ENCODE peak calls at places on chromosomes 2 and 18, in seven cellular contexts. N, K, W, R, Z, J and B are unnamed samples.

GRCh38 chr2:131366643-131367042 is 2.7 kb upstream of the RAB6D start:
- DNase-seq in N (no peak), K (no peak), W (no peak), R (no peak), Z (no peak), J (no peak), B (no peak)

GRCh38 chr18:45165871-45166270 is 449.4 kb upstream of the SLC14A2 start:
- DNase-seq in N (no peak), K (no peak), W (no peak), R (no peak), Z (no peak), J (no peak), B (no peak)

GRCh38 chr2:189528617-189529016 is 52.0 kb downstream of the SLC40A1 start:
- DNase-seq in N (no peak), K (no peak), W (no peak), R (no peak), Z (no peak), J (no peak), B (no peak)

GRCh38 chr2:152594022-152594712 is 123.1 kb downstream of the PRPF40A start:
- DNase-seq in N (no peak), K (no peak), W (no peak), R (no peak), Z (peak), J (no peak), B (no peak)

GRCh38 chr18:75161629-75162028 is 47.3 kb downstream of the PTGR3 start:
- DNase-seq in N (no peak), K (no peak), W (peak), R (peak), Z (no peak), J (no peak), B (no peak)

GRCh38 chr2:96317584-96317997 is 7.5 kb upstream of the ITPRIPL1 start:
- DNase-seq in N (no peak), K (no peak), W (no peak), R (no peak), Z (no peak), J (no peak), B (no peak)

GRCh38 chr2:26184086-26184485 is 11.2 kb downstream of the GAREM2 start:
- DNase-seq in N (no peak), K (no peak), W (no peak), R (no peak), Z (no peak), J (no peak), B (no peak)

GRCh38 chr2:71833855-71834554 is 313.7 kb downstream of the CYP26B1 start:
- DNase-seq in N (no peak), K (no peak), W (no peak), R (no peak), Z (no peak), J (no peak), B (no peak)

GRCh38 chr18:61635901-61636528 is 256.8 kb downstream of the RNF152 start:
- DNase-seq in N (peak), K (no peak), W (peak), R (peak), Z (peak), J (no peak), B (peak)

GRCh38 chr2:13260401-13260800 is 543.7 kb downstream of the TRIB2 start:
- DNase-seq in N (no peak), K (no peak), W (no peak), R (no peak), Z (peak), J (no peak), B (peak)

GRCh38 chr2:178830451-178830850 is 23.2 kb upstream of the TTN start:
- DNase-seq in N (no peak), K (no peak), W (no peak), R (no peak), Z (no peak), J (no peak), B (no peak)

GRCh38 chr2:150646746-150647145 is 159.3 kb upstream of the RND3 start:
- DNase-seq in N (no peak), K (no peak), W (no peak), R (no peak), Z (no peak), J (no peak), B (no peak)

GRCh38 chr2:146634256-146635068 is 1210.4 kb upstream of the ACVR2A start:
- DNase-seq in N (no peak), K (no peak), W (no peak), R (no peak), Z (peak), J (peak), B (peak)

GRCh38 chr18:4060427-4061281 is 394.5 kb downstream of the DLGAP1 start:
- DNase-seq in N (no peak), K (no peak), W (no peak), R (no peak), Z (no peak), J (no peak), B (no peak)

GRCh38 chr18:72181241-72181764 is 362.8 kb downstream of the CBLN2 start:
- DNase-seq in N (no peak), K (no peak), W (no peak), R (no peak), Z (peak), J (no peak), B (no peak)

GRCh38 chr2:48870503-48870902 is 115.0 kb upstream of the LHCGR start:
- DNase-seq in N (no peak), K (no peak), W (no peak), R (no peak), Z (no peak), J (no peak), B (no peak)

GRCh38 chr2:219515874-219516629 is 1.8 kb downstream of the ASIC4 start:
- DNase-seq in N (no peak), K (no peak), W (no peak), R (no peak), Z (no peak), J (no peak), B (no peak)

GRCh38 chr2:43877782-43878464 is 39.2 kb downstream of the ABCG8 start:
- DNase-seq in N (peak), K (peak), W (peak), R (peak), Z (peak), J (peak), B (peak)

GRCh38 chr2:101124061-101124460 is 27.1 kb downstream of the TBC1D8 start:
- DNase-seq in N (no peak), K (no peak), W (no peak), R (no peak), Z (peak), J (no peak), B (no peak)

GRCh38 chr18:37565985-37566478 is 434 bp upstream of the CELF4 start:
- DNase-seq in N (peak), K (no peak), W (peak), R (peak), Z (peak), J (no peak), B (peak)

GRCh38 chr2:43092520-43093179 is 133.8 kb downstream of the ZFP36L2 start:
- DNase-seq in N (no peak), K (no peak), W (no peak), R (no peak), Z (no peak), J (no peak), B (no peak)

GRCh38 chr2:196225213-196225612 is 53.8 kb upstream of the STK17B start:
- DNase-seq in N (no peak), K (no peak), W (no peak), R (no peak), Z (peak), J (peak), B (no peak)

GRCh38 chr2:217494572-217494971 is 508.2 kb downstream of the TNS1 start:
- DNase-seq in N (no peak), K (no peak), W (no peak), R (no peak), Z (no peak), J (no peak), B (no peak)

GRCh38 chr2:24635181-24635580 is 144.1 kb downstream of the NCOA1 start:
- DNase-seq in N (no peak), K (no peak), W (no peak), R (no peak), Z (no peak), J (no peak), B (no peak)

GRCh38 chr18:45806226-45806625 is 19.2 kb upstream of the SIGLEC15 start:
- DNase-seq in N (no peak), K (no peak), W (no peak), R (no peak), Z (peak), J (peak), B (no peak)

GRCh38 chr2:50086450-50086849 is 932.1 kb upstream of the FSHR start:
- DNase-seq in N (no peak), K (no peak), W (no peak), R (no peak), Z (no peak), J (no peak), B (no peak)

GRCh38 chr2:11270891-11271290 is 73.5 kb downstream of the ROCK2 start:
- DNase-seq in N (no peak), K (no peak), W (no peak), R (no peak), Z (peak), J (no peak), B (no peak)

GRCh38 chr2:56015631-56016251 is 92.2 kb upstream of the EFEMP1 start:
- DNase-seq in N (no peak), K (no peak), W (no peak), R (no peak), Z (no peak), J (no peak), B (peak)

GRCh38 chr2:224518806-224519580 is 66.2 kb downstream of the CUL3 start:
- DNase-seq in N (no peak), K (no peak), W (no peak), R (no peak), Z (peak), J (peak), B (no peak)

GRCh38 chr2:54572262-54572635 is 116.1 kb downstream of the SPTBN1 start:
- DNase-seq in N (peak), K (no peak), W (no peak), R (no peak), Z (peak), J (peak), B (no peak)

GRCh38 chr2:157055660-157056199 is 201.8 kb upstream of the GALNT5 start:
- DNase-seq in N (peak), K (no peak), W (no peak), R (no peak), Z (peak), J (no peak), B (no peak)

GRCh38 chr18:23573020-23573419 is 13.3 kb downstream of the NPC1 start:
- DNase-seq in N (no peak), K (no peak), W (no peak), R (no peak), Z (no peak), J (no peak), B (no peak)

GRCh38 chr18:23938046-23938756 is 76.4 kb upstream of the TTC39C start:
- DNase-seq in N (no peak), K (no peak), W (no peak), R (no peak), Z (no peak), J (no peak), B (no peak)

GRCh38 chr2:191539068-191539467 is 138.9 kb upstream of the NABP1 start:
- DNase-seq in N (peak), K (no peak), W (no peak), R (no peak), Z (peak), J (no peak), B (peak)

GRCh38 chr2:187461294-187462261 is 13.5 kb upstream of the CALCRL start:
- DNase-seq in N (no peak), K (no peak), W (no peak), R (no peak), Z (no peak), J (no peak), B (peak)

GRCh38 chr2:62188416-62188815 is 7.5 kb upstream of the B3GNT2 start:
- DNase-seq in N (no peak), K (no peak), W (no peak), R (no peak), Z (no peak), J (no peak), B (no peak)

GRCh38 chr2:85987266-85988178 is 98.7 kb upstream of the ST3GAL5 start:
- DNase-seq in N (no peak), K (no peak), W (no peak), R (no peak), Z (no peak), J (no peak), B (no peak)

GRCh38 chr2:72438364-72438763 is 290.7 kb upstream of the CYP26B1 start:
- DNase-seq in N (no peak), K (no peak), W (no peak), R (no peak), Z (no peak), J (no peak), B (no peak)